ENCODE peak calls at places on chromosomes 4 and X, in ten cellular contexts. One of them, this sample, is unnamed.

GRCh38 chr4:3416821-3417221 is 24.9 kb upstream of the HGFAC start:
- DNase-seq in endothelial cell: no peak
- DNase-seq in GM12878: no peak
- DNase-seq in CD4-positive, alpha-beta T cell: no peak
- DNase-seq in stimulated activated CD8-positive, alpha-beta memory T cell treated with anti-CD3 and anti-CD28 coated beads, Interleukin-7, amount 100 ng/mL, for 24 hours: no peak
- DNase-seq in left cardiac atrium: peak; percentile 9
- DNase-seq in dorsolateral prefrontal cortex: no peak
- DNase-seq in H9: peak; percentile 25
- DNase-seq in NCI-H1092 treated with DMSO at 0.1 percent for 48 hours: no peak
- DNase-seq in activated CD4-positive, alpha-beta T cell treated with anti-CD3 and anti-CD28 coated beads, Interleukin-2, amount 50 U/mL, for 4 hours: no peak
- DNase-seq in this sample: no peak

GRCh38 chrX:40867352-40867751 is 132.0 kb upstream of the MED14 start:
- DNase-seq in endothelial cell: no peak
- DNase-seq in GM12878: no peak
- DNase-seq in CD4-positive, alpha-beta T cell: no peak
- DNase-seq in stimulated activated CD8-positive, alpha-beta memory T cell treated with anti-CD3 and anti-CD28 coated beads, Interleukin-7, amount 100 ng/mL, for 24 hours: no peak
- DNase-seq in left cardiac atrium: no peak
- DNase-seq in dorsolateral prefrontal cortex: no peak
- DNase-seq in H9: no peak
- DNase-seq in NCI-H1092 treated with DMSO at 0.1 percent for 48 hours: no peak
- DNase-seq in activated CD4-positive, alpha-beta T cell treated with anti-CD3 and anti-CD28 coated beads, Interleukin-2, amount 50 U/mL, for 4 hours: no peak
- DNase-seq in this sample: no peak

GRCh38 chrX:77347572-77347971 is 99.6 kb upstream of the FGF16 start:
- DNase-seq in endothelial cell: no peak
- DNase-seq in GM12878: no peak
- DNase-seq in CD4-positive, alpha-beta T cell: no peak
- DNase-seq in stimulated activated CD8-positive, alpha-beta memory T cell treated with anti-CD3 and anti-CD28 coated beads, Interleukin-7, amount 100 ng/mL, for 24 hours: no peak
- DNase-seq in left cardiac atrium: no peak
- DNase-seq in dorsolateral prefrontal cortex: no peak
- DNase-seq in H9: no peak
- DNase-seq in NCI-H1092 treated with DMSO at 0.1 percent for 48 hours: no peak
- DNase-seq in activated CD4-positive, alpha-beta T cell treated with anti-CD3 and anti-CD28 coated beads, Interleukin-2, amount 50 U/mL, for 4 hours: no peak
- DNase-seq in this sample: no peak

GRCh38 chr4:77695769-77696168 is 90.1 kb downstream of the CXCL13 start:
- DNase-seq in endothelial cell: no peak
- DNase-seq in GM12878: no peak
- DNase-seq in CD4-positive, alpha-beta T cell: no peak
- DNase-seq in stimulated activated CD8-positive, alpha-beta memory T cell treated with anti-CD3 and anti-CD28 coated beads, Interleukin-7, amount 100 ng/mL, for 24 hours: no peak
- DNase-seq in left cardiac atrium: no peak
- DNase-seq in dorsolateral prefrontal cortex: no peak
- DNase-seq in H9: no peak
- DNase-seq in NCI-H1092 treated with DMSO at 0.1 percent for 48 hours: no peak
- DNase-seq in activated CD4-positive, alpha-beta T cell treated with anti-CD3 and anti-CD28 coated beads, Interleukin-2, amount 50 U/mL, for 4 hours: no peak
- DNase-seq in this sample: no peak

GRCh38 chrX:15606064-15606590 is 5.4 kb upstream of the ACE2 start:
- DNase-seq in endothelial cell: no peak
- DNase-seq in GM12878: no peak
- DNase-seq in CD4-positive, alpha-beta T cell: no peak
- DNase-seq in stimulated activated CD8-positive, alpha-beta memory T cell treated with anti-CD3 and anti-CD28 coated beads, Interleukin-7, amount 100 ng/mL, for 24 hours: no peak
- DNase-seq in left cardiac atrium: no peak
- DNase-seq in dorsolateral prefrontal cortex: no peak
- DNase-seq in H9: no peak
- DNase-seq in NCI-H1092 treated with DMSO at 0.1 percent for 48 hours: no peak
- DNase-seq in activated CD4-positive, alpha-beta T cell treated with anti-CD3 and anti-CD28 coated beads, Interleukin-2, amount 50 U/mL, for 4 hours: no peak
- DNase-seq in this sample: no peak

GRCh38 chr4:288891-289290 is 16.4 kb downstream of the ZNF732 start:
- DNase-seq in endothelial cell: no peak
- DNase-seq in GM12878: no peak
- DNase-seq in CD4-positive, alpha-beta T cell: no peak
- DNase-seq in stimulated activated CD8-positive, alpha-beta memory T cell treated with anti-CD3 and anti-CD28 coated beads, Interleukin-7, amount 100 ng/mL, for 24 hours: no peak
- DNase-seq in left cardiac atrium: no peak
- DNase-seq in dorsolateral prefrontal cortex: no peak
- DNase-seq in H9: no peak
- DNase-seq in NCI-H1092 treated with DMSO at 0.1 percent for 48 hours: no peak
- DNase-seq in activated CD4-positive, alpha-beta T cell treated with anti-CD3 and anti-CD28 coated beads, Interleukin-2, amount 50 U/mL, for 4 hours: no peak
- DNase-seq in this sample: no peak

GRCh38 chr4:138835833-138836521 is 179.6 kb upstream of the NOCT start:
- DNase-seq in endothelial cell: no peak
- DNase-seq in GM12878: no peak
- DNase-seq in CD4-positive, alpha-beta T cell: no peak
- DNase-seq in stimulated activated CD8-positive, alpha-beta memory T cell treated with anti-CD3 and anti-CD28 coated beads, Interleukin-7, amount 100 ng/mL, for 24 hours: no peak
- DNase-seq in left cardiac atrium: peak; percentile 59
- DNase-seq in dorsolateral prefrontal cortex: no peak
- DNase-seq in H9: no peak
- DNase-seq in NCI-H1092 treated with DMSO at 0.1 percent for 48 hours: peak; percentile 95
- DNase-seq in activated CD4-positive, alpha-beta T cell treated with anti-CD3 and anti-CD28 coated beads, Interleukin-2, amount 50 U/mL, for 4 hours: no peak
- DNase-seq in this sample: no peak

GRCh38 chrX:76550016-76550415 is 122.5 kb downstream of the MAGEE1 start:
- DNase-seq in endothelial cell: no peak
- DNase-seq in GM12878: no peak
- DNase-seq in CD4-positive, alpha-beta T cell: no peak
- DNase-seq in stimulated activated CD8-positive, alpha-beta memory T cell treated with anti-CD3 and anti-CD28 coated beads, Interleukin-7, amount 100 ng/mL, for 24 hours: no peak
- DNase-seq in left cardiac atrium: no peak
- DNase-seq in dorsolateral prefrontal cortex: no peak
- DNase-seq in H9: no peak
- DNase-seq in NCI-H1092 treated with DMSO at 0.1 percent for 48 hours: no peak
- DNase-seq in activated CD4-positive, alpha-beta T cell treated with anti-CD3 and anti-CD28 coated beads, Interleukin-2, amount 50 U/mL, for 4 hours: no peak
- DNase-seq in this sample: no peak

GRCh38 chr4:184282895-184283654 is 65.4 kb upstream of the ENPP6 start:
- DNase-seq in endothelial cell: no peak
- DNase-seq in GM12878: peak; percentile 97
- DNase-seq in CD4-positive, alpha-beta T cell: no peak
- DNase-seq in stimulated activated CD8-positive, alpha-beta memory T cell treated with anti-CD3 and anti-CD28 coated beads, Interleukin-7, amount 100 ng/mL, for 24 hours: no peak
- DNase-seq in left cardiac atrium: no peak
- DNase-seq in dorsolateral prefrontal cortex: no peak
- DNase-seq in H9: no peak
- DNase-seq in NCI-H1092 treated with DMSO at 0.1 percent for 48 hours: peak; percentile 51
- DNase-seq in activated CD4-positive, alpha-beta T cell treated with anti-CD3 and anti-CD28 coated beads, Interleukin-2, amount 50 U/mL, for 4 hours: no peak
- DNase-seq in this sample: peak; percentile 93

GRCh38 chr4:121485190-121485804 is 104.5 kb upstream of the QRFPR start:
- DNase-seq in endothelial cell: no peak
- DNase-seq in GM12878: no peak
- DNase-seq in CD4-positive, alpha-beta T cell: no peak
- DNase-seq in stimulated activated CD8-positive, alpha-beta memory T cell treated with anti-CD3 and anti-CD28 coated beads, Interleukin-7, amount 100 ng/mL, for 24 hours: no peak
- DNase-seq in left cardiac atrium: no peak
- DNase-seq in dorsolateral prefrontal cortex: no peak
- DNase-seq in H9: no peak
- DNase-seq in NCI-H1092 treated with DMSO at 0.1 percent for 48 hours: no peak
- DNase-seq in activated CD4-positive, alpha-beta T cell treated with anti-CD3 and anti-CD28 coated beads, Interleukin-2, amount 50 U/mL, for 4 hours: no peak
- DNase-seq in this sample: no peak

GRCh38 chrX:111124418-111124817 is 28.4 kb downstream of the PAK3 start:
- DNase-seq in endothelial cell: no peak
- DNase-seq in GM12878: no peak
- DNase-seq in CD4-positive, alpha-beta T cell: no peak
- DNase-seq in stimulated activated CD8-positive, alpha-beta memory T cell treated with anti-CD3 and anti-CD28 coated beads, Interleukin-7, amount 100 ng/mL, for 24 hours: no peak
- DNase-seq in left cardiac atrium: no peak
- DNase-seq in dorsolateral prefrontal cortex: no peak
- DNase-seq in H9: no peak
- DNase-seq in NCI-H1092 treated with DMSO at 0.1 percent for 48 hours: no peak
- DNase-seq in activated CD4-positive, alpha-beta T cell treated with anti-CD3 and anti-CD28 coated beads, Interleukin-2, amount 50 U/mL, for 4 hours: no peak
- DNase-seq in this sample: no peak

GRCh38 chrX:24225265-24225664 is 75.7 kb downstream of the ZFX start:
- DNase-seq in endothelial cell: no peak
- DNase-seq in GM12878: no peak
- DNase-seq in CD4-positive, alpha-beta T cell: no peak
- DNase-seq in stimulated activated CD8-positive, alpha-beta memory T cell treated with anti-CD3 and anti-CD28 coated beads, Interleukin-7, amount 100 ng/mL, for 24 hours: no peak
- DNase-seq in left cardiac atrium: no peak
- DNase-seq in dorsolateral prefrontal cortex: no peak
- DNase-seq in H9: no peak
- DNase-seq in NCI-H1092 treated with DMSO at 0.1 percent for 48 hours: no peak
- DNase-seq in activated CD4-positive, alpha-beta T cell treated with anti-CD3 and anti-CD28 coated beads, Interleukin-2, amount 50 U/mL, for 4 hours: no peak
- DNase-seq in this sample: no peak

GRCh38 chr4:76752911-76753494 is 144.9 kb downstream of the SOWAHB start:
- DNase-seq in endothelial cell: no peak
- DNase-seq in GM12878: no peak
- DNase-seq in CD4-positive, alpha-beta T cell: no peak
- DNase-seq in stimulated activated CD8-positive, alpha-beta memory T cell treated with anti-CD3 and anti-CD28 coated beads, Interleukin-7, amount 100 ng/mL, for 24 hours: no peak
- DNase-seq in left cardiac atrium: peak; percentile 38
- DNase-seq in dorsolateral prefrontal cortex: no peak
- DNase-seq in H9: no peak
- DNase-seq in NCI-H1092 treated with DMSO at 0.1 percent for 48 hours: no peak
- DNase-seq in activated CD4-positive, alpha-beta T cell treated with anti-CD3 and anti-CD28 coated beads, Interleukin-2, amount 50 U/mL, for 4 hours: no peak
- DNase-seq in this sample: no peak

GRCh38 chrX:2823795-2824386 is 4.8 kb upstream of the GYG2 start:
- DNase-seq in endothelial cell: no peak
- DNase-seq in GM12878: no peak
- DNase-seq in CD4-positive, alpha-beta T cell: no peak
- DNase-seq in stimulated activated CD8-positive, alpha-beta memory T cell treated with anti-CD3 and anti-CD28 coated beads, Interleukin-7, amount 100 ng/mL, for 24 hours: no peak
- DNase-seq in left cardiac atrium: no peak
- DNase-seq in dorsolateral prefrontal cortex: no peak
- DNase-seq in H9: no peak
- DNase-seq in NCI-H1092 treated with DMSO at 0.1 percent for 48 hours: no peak
- DNase-seq in activated CD4-positive, alpha-beta T cell treated with anti-CD3 and anti-CD28 coated beads, Interleukin-2, amount 50 U/mL, for 4 hours: no peak
- DNase-seq in this sample: no peak

GRCh38 chr4:83138979-83139378 is 24.4 kb upstream of the PLAC8 start:
- DNase-seq in endothelial cell: no peak
- DNase-seq in GM12878: no peak
- DNase-seq in CD4-positive, alpha-beta T cell: no peak
- DNase-seq in stimulated activated CD8-positive, alpha-beta memory T cell treated with anti-CD3 and anti-CD28 coated beads, Interleukin-7, amount 100 ng/mL, for 24 hours: no peak
- DNase-seq in left cardiac atrium: no peak
- DNase-seq in dorsolateral prefrontal cortex: no peak
- DNase-seq in H9: no peak
- DNase-seq in NCI-H1092 treated with DMSO at 0.1 percent for 48 hours: no peak
- DNase-seq in activated CD4-positive, alpha-beta T cell treated with anti-CD3 and anti-CD28 coated beads, Interleukin-2, amount 50 U/mL, for 4 hours: no peak
- DNase-seq in this sample: no peak

GRCh38 chrX:152072236-152072635 is 66.1 kb downstream of the MAGEA10 start:
- DNase-seq in endothelial cell: no peak
- DNase-seq in GM12878: no peak
- DNase-seq in CD4-positive, alpha-beta T cell: no peak
- DNase-seq in stimulated activated CD8-positive, alpha-beta memory T cell treated with anti-CD3 and anti-CD28 coated beads, Interleukin-7, amount 100 ng/mL, for 24 hours: no peak
- DNase-seq in left cardiac atrium: no peak
- DNase-seq in dorsolateral prefrontal cortex: no peak
- DNase-seq in H9: no peak
- DNase-seq in NCI-H1092 treated with DMSO at 0.1 percent for 48 hours: no peak
- DNase-seq in activated CD4-positive, alpha-beta T cell treated with anti-CD3 and anti-CD28 coated beads, Interleukin-2, amount 50 U/mL, for 4 hours: no peak
- DNase-seq in this sample: no peak

GRCh38 chrX:129523076-129524055 is at the start of gene SMARCA1:
- DNase-seq in endothelial cell: peak; percentile 40
- DNase-seq in GM12878: no peak
- DNase-seq in CD4-positive, alpha-beta T cell: no peak
- DNase-seq in stimulated activated CD8-positive, alpha-beta memory T cell treated with anti-CD3 and anti-CD28 coated beads, Interleukin-7, amount 100 ng/mL, for 24 hours: no peak
- DNase-seq in left cardiac atrium: peak; percentile 54
- DNase-seq in dorsolateral prefrontal cortex: peak; percentile 17
- DNase-seq in H9: peak; percentile 63
- DNase-seq in NCI-H1092 treated with DMSO at 0.1 percent for 48 hours: peak; percentile 61
- DNase-seq in activated CD4-positive, alpha-beta T cell treated with anti-CD3 and anti-CD28 coated beads, Interleukin-2, amount 50 U/mL, for 4 hours: no peak
- DNase-seq in this sample: no peak

GRCh38 chr4:85527815-85528214 is 52.9 kb downstream of the ARHGAP24 start:
- DNase-seq in endothelial cell: no peak
- DNase-seq in GM12878: no peak
- DNase-seq in CD4-positive, alpha-beta T cell: no peak
- DNase-seq in stimulated activated CD8-positive, alpha-beta memory T cell treated with anti-CD3 and anti-CD28 coated beads, Interleukin-7, amount 100 ng/mL, for 24 hours: no peak
- DNase-seq in left cardiac atrium: no peak
- DNase-seq in dorsolateral prefrontal cortex: no peak
- DNase-seq in H9: no peak
- DNase-seq in NCI-H1092 treated with DMSO at 0.1 percent for 48 hours: no peak
- DNase-seq in activated CD4-positive, alpha-beta T cell treated with anti-CD3 and anti-CD28 coated beads, Interleukin-2, amount 50 U/mL, for 4 hours: no peak
- DNase-seq in this sample: no peak

GRCh38 chr4:83561381-83561780 is 25.5 kb downstream of the GPAT3 start:
- DNase-seq in endothelial cell: no peak
- DNase-seq in GM12878: no peak
- DNase-seq in CD4-positive, alpha-beta T cell: no peak
- DNase-seq in stimulated activated CD8-positive, alpha-beta memory T cell treated with anti-CD3 and anti-CD28 coated beads, Interleukin-7, amount 100 ng/mL, for 24 hours: no peak
- DNase-seq in left cardiac atrium: peak; percentile 24
- DNase-seq in dorsolateral prefrontal cortex: no peak
- DNase-seq in H9: no peak
- DNase-seq in NCI-H1092 treated with DMSO at 0.1 percent for 48 hours: no peak
- DNase-seq in activated CD4-positive, alpha-beta T cell treated with anti-CD3 and anti-CD28 coated beads, Interleukin-2, amount 50 U/mL, for 4 hours: no peak
- DNase-seq in this sample: no peak

GRCh38 chr4:128427832-128428366 is 140.3 kb upstream of the PGRMC2 start:
- DNase-seq in endothelial cell: no peak
- DNase-seq in GM12878: no peak
- DNase-seq in CD4-positive, alpha-beta T cell: no peak
- DNase-seq in stimulated activated CD8-positive, alpha-beta memory T cell treated with anti-CD3 and anti-CD28 coated beads, Interleukin-7, amount 100 ng/mL, for 24 hours: no peak
- DNase-seq in left cardiac atrium: peak; percentile 29
- DNase-seq in dorsolateral prefrontal cortex: no peak
- DNase-seq in H9: no peak
- DNase-seq in NCI-H1092 treated with DMSO at 0.1 percent for 48 hours: peak; percentile 23
- DNase-seq in activated CD4-positive, alpha-beta T cell treated with anti-CD3 and anti-CD28 coated beads, Interleukin-2, amount 50 U/mL, for 4 hours: no peak
- DNase-seq in this sample: no peak

GRCh38 chr4:57448452-57448851 is 338.3 kb upstream of the IGFBP7 start:
- DNase-seq in endothelial cell: no peak
- DNase-seq in GM12878: no peak
- DNase-seq in CD4-positive, alpha-beta T cell: no peak
- DNase-seq in stimulated activated CD8-positive, alpha-beta memory T cell treated with anti-CD3 and anti-CD28 coated beads, Interleukin-7, amount 100 ng/mL, for 24 hours: no peak
- DNase-seq in left cardiac atrium: no peak
- DNase-seq in dorsolateral prefrontal cortex: no peak
- DNase-seq in H9: no peak
- DNase-seq in NCI-H1092 treated with DMSO at 0.1 percent for 48 hours: no peak
- DNase-seq in activated CD4-positive, alpha-beta T cell treated with anti-CD3 and anti-CD28 coated beads, Interleukin-2, amount 50 U/mL, for 4 hours: no peak
- DNase-seq in this sample: no peak

GRCh38 chrX:318739-319578 is at the start of gene GTPBP6:
- DNase-seq in endothelial cell: peak; percentile 97
- DNase-seq in GM12878: peak; percentile 99
- DNase-seq in CD4-positive, alpha-beta T cell: peak; percentile 97
- DNase-seq in stimulated activated CD8-positive, alpha-beta memory T cell treated with anti-CD3 and anti-CD28 coated beads, Interleukin-7, amount 100 ng/mL, for 24 hours: peak; percentile 93
- DNase-seq in left cardiac atrium: peak; percentile 100
- DNase-seq in dorsolateral prefrontal cortex: peak; percentile 100
- DNase-seq in H9: peak; percentile 100
- DNase-seq in NCI-H1092 treated with DMSO at 0.1 percent for 48 hours: no peak
- DNase-seq in activated CD4-positive, alpha-beta T cell treated with anti-CD3 and anti-CD28 coated beads, Interleukin-2, amount 50 U/mL, for 4 hours: peak; percentile 98
- DNase-seq in this sample: peak; percentile 99

GRCh38 chrX:103565752-103566151 is 19.6 kb upstream of the TCEAL4 start:
- DNase-seq in endothelial cell: no peak
- DNase-seq in GM12878: no peak
- DNase-seq in CD4-positive, alpha-beta T cell: no peak
- DNase-seq in stimulated activated CD8-positive, alpha-beta memory T cell treated with anti-CD3 and anti-CD28 coated beads, Interleukin-7, amount 100 ng/mL, for 24 hours: no peak
- DNase-seq in left cardiac atrium: no peak
- DNase-seq in dorsolateral prefrontal cortex: no peak
- DNase-seq in H9: no peak
- DNase-seq in NCI-H1092 treated with DMSO at 0.1 percent for 48 hours: no peak
- DNase-seq in activated CD4-positive, alpha-beta T cell treated with anti-CD3 and anti-CD28 coated beads, Interleukin-2, amount 50 U/mL, for 4 hours: no peak
- DNase-seq in this sample: no peak

GRCh38 chr4:38820329-38821061 is 15.9 kb upstream of the TLR1 start:
- DNase-seq in endothelial cell: no peak
- DNase-seq in GM12878: peak; percentile 69
- DNase-seq in CD4-positive, alpha-beta T cell: no peak
- DNase-seq in stimulated activated CD8-positive, alpha-beta memory T cell treated with anti-CD3 and anti-CD28 coated beads, Interleukin-7, amount 100 ng/mL, for 24 hours: no peak
- DNase-seq in left cardiac atrium: no peak
- DNase-seq in dorsolateral prefrontal cortex: no peak
- DNase-seq in H9: no peak
- DNase-seq in NCI-H1092 treated with DMSO at 0.1 percent for 48 hours: no peak
- DNase-seq in activated CD4-positive, alpha-beta T cell treated with anti-CD3 and anti-CD28 coated beads, Interleukin-2, amount 50 U/mL, for 4 hours: no peak
- DNase-seq in this sample: no peak

GRCh38 chrX:25125483-25125882 is 109.7 kb upstream of the ARX start:
- DNase-seq in endothelial cell: no peak
- DNase-seq in GM12878: no peak
- DNase-seq in CD4-positive, alpha-beta T cell: no peak
- DNase-seq in stimulated activated CD8-positive, alpha-beta memory T cell treated with anti-CD3 and anti-CD28 coated beads, Interleukin-7, amount 100 ng/mL, for 24 hours: no peak
- DNase-seq in left cardiac atrium: no peak
- DNase-seq in dorsolateral prefrontal cortex: no peak
- DNase-seq in H9: no peak
- DNase-seq in NCI-H1092 treated with DMSO at 0.1 percent for 48 hours: no peak
- DNase-seq in activated CD4-positive, alpha-beta T cell treated with anti-CD3 and anti-CD28 coated beads, Interleukin-2, amount 50 U/mL, for 4 hours: no peak
- DNase-seq in this sample: no peak

GRCh38 chrX:131633285-131633917 is 89.5 kb downstream of the OR13H1 start:
- DNase-seq in endothelial cell: peak; percentile 50
- DNase-seq in GM12878: peak; percentile 4
- DNase-seq in CD4-positive, alpha-beta T cell: peak; percentile 21
- DNase-seq in stimulated activated CD8-positive, alpha-beta memory T cell treated with anti-CD3 and anti-CD28 coated beads, Interleukin-7, amount 100 ng/mL, for 24 hours: no peak
- DNase-seq in left cardiac atrium: peak; percentile 41
- DNase-seq in dorsolateral prefrontal cortex: peak; percentile 19
- DNase-seq in H9: peak; percentile 60
- DNase-seq in NCI-H1092 treated with DMSO at 0.1 percent for 48 hours: peak; percentile 45
- DNase-seq in activated CD4-positive, alpha-beta T cell treated with anti-CD3 and anti-CD28 coated beads, Interleukin-2, amount 50 U/mL, for 4 hours: peak; percentile 2
- DNase-seq in this sample: peak; percentile 1

GRCh38 chr4:175906397-175906796 is 94.3 kb upstream of the GPM6A start:
- DNase-seq in endothelial cell: no peak
- DNase-seq in GM12878: no peak
- DNase-seq in CD4-positive, alpha-beta T cell: no peak
- DNase-seq in stimulated activated CD8-positive, alpha-beta memory T cell treated with anti-CD3 and anti-CD28 coated beads, Interleukin-7, amount 100 ng/mL, for 24 hours: no peak
- DNase-seq in left cardiac atrium: no peak
- DNase-seq in dorsolateral prefrontal cortex: peak; percentile 9
- DNase-seq in H9: no peak
- DNase-seq in NCI-H1092 treated with DMSO at 0.1 percent for 48 hours: no peak
- DNase-seq in activated CD4-positive, alpha-beta T cell treated with anti-CD3 and anti-CD28 coated beads, Interleukin-2, amount 50 U/mL, for 4 hours: no peak
- DNase-seq in this sample: no peak

GRCh38 chrX:11722304-11722703 is 35.7 kb upstream of the MSL3 start:
- DNase-seq in endothelial cell: no peak
- DNase-seq in GM12878: no peak
- DNase-seq in CD4-positive, alpha-beta T cell: no peak
- DNase-seq in stimulated activated CD8-positive, alpha-beta memory T cell treated with anti-CD3 and anti-CD28 coated beads, Interleukin-7, amount 100 ng/mL, for 24 hours: no peak
- DNase-seq in left cardiac atrium: no peak
- DNase-seq in dorsolateral prefrontal cortex: no peak
- DNase-seq in H9: no peak
- DNase-seq in NCI-H1092 treated with DMSO at 0.1 percent for 48 hours: no peak
- DNase-seq in activated CD4-positive, alpha-beta T cell treated with anti-CD3 and anti-CD28 coated beads, Interleukin-2, amount 50 U/mL, for 4 hours: no peak
- DNase-seq in this sample: no peak